ENCODE peak calls at places on chromosomes 6 and 20, in nine cellular contexts. One of them, this sample, is unnamed. For H3K4me1 and H3K36me3, the result is how much of the 10 kb centered on the place peaks cover.

GRCh38 chr6:27604986-27605385 is 132.1 kb upstream of the ZNF184 start:
- DNase-seq in body of pancreas: no peak
- DNase-seq in MM.1S: no peak
- DNase-seq in cardiac muscle cell: no peak
- DNase-seq in mammary epithelial cell: peak
- DNase-seq in CD4-positive, alpha-beta memory T cell: no peak
- DNase-seq in Peyer's patch: no peak
- DNase-seq in breast epithelium: no peak
- DNase-seq in BE2C: no peak
- DNase-seq in this sample: no peak

GRCh38 chr6:1039191-1039590 is 272.7 kb upstream of the FOXQ1 start:
- DNase-seq in body of pancreas: no peak
- DNase-seq in MM.1S: no peak
- DNase-seq in cardiac muscle cell: no peak
- DNase-seq in mammary epithelial cell: peak
- DNase-seq in CD4-positive, alpha-beta memory T cell: no peak
- DNase-seq in Peyer's patch: no peak
- DNase-seq in breast epithelium: no peak
- DNase-seq in BE2C: no peak
- DNase-seq in this sample: no peak

GRCh38 chr20:55540013-55540412 is 465.3 kb downstream of the CBLN4 start:
- DNase-seq in body of pancreas: no peak
- DNase-seq in MM.1S: no peak
- DNase-seq in cardiac muscle cell: no peak
- DNase-seq in mammary epithelial cell: peak
- DNase-seq in CD4-positive, alpha-beta memory T cell: no peak
- DNase-seq in Peyer's patch: no peak
- DNase-seq in breast epithelium: no peak
- DNase-seq in BE2C: no peak
- DNase-seq in this sample: no peak

GRCh38 chr6:42140051-42140450 is 2.4 kb downstream of the C6orf132 start:
- DNase-seq in body of pancreas: peak
- DNase-seq in MM.1S: no peak
- DNase-seq in cardiac muscle cell: no peak
- DNase-seq in mammary epithelial cell: peak
- DNase-seq in CD4-positive, alpha-beta memory T cell: no peak
- DNase-seq in Peyer's patch: peak
- DNase-seq in breast epithelium: no peak
- DNase-seq in BE2C: no peak
- DNase-seq in this sample: no peak

GRCh38 chr20:7195704-7196103 is 428.2 kb downstream of the BMP2 start:
- DNase-seq in body of pancreas: no peak
- DNase-seq in MM.1S: no peak
- DNase-seq in cardiac muscle cell: no peak
- DNase-seq in mammary epithelial cell: peak
- DNase-seq in CD4-positive, alpha-beta memory T cell: no peak
- DNase-seq in Peyer's patch: no peak
- DNase-seq in breast epithelium: no peak
- DNase-seq in BE2C: no peak
- DNase-seq in this sample: no peak

GRCh38 chr6:44921787-44922186 is 406.3 kb upstream of the RUNX2 start:
- DNase-seq in body of pancreas: peak
- DNase-seq in MM.1S: no peak
- DNase-seq in cardiac muscle cell: peak
- DNase-seq in mammary epithelial cell: peak
- DNase-seq in CD4-positive, alpha-beta memory T cell: no peak
- DNase-seq in Peyer's patch: no peak
- DNase-seq in breast epithelium: no peak
- DNase-seq in BE2C: no peak
- DNase-seq in this sample: no peak

GRCh38 chr6:81171991-81172740 is 580.3 kb downstream of the TENT5A start:
- DNase-seq in body of pancreas: peak
- DNase-seq in MM.1S: no peak
- DNase-seq in cardiac muscle cell: peak
- DNase-seq in mammary epithelial cell: peak
- DNase-seq in CD4-positive, alpha-beta memory T cell: no peak
- DNase-seq in Peyer's patch: no peak
- DNase-seq in breast epithelium: no peak
- DNase-seq in BE2C: peak
- DNase-seq in this sample: no peak

GRCh38 chr6:24874776-24875175 is 61.0 kb downstream of the RIPOR2 start:
- DNase-seq in body of pancreas: no peak
- DNase-seq in MM.1S: no peak
- DNase-seq in cardiac muscle cell: no peak
- DNase-seq in mammary epithelial cell: no peak
- DNase-seq in CD4-positive, alpha-beta memory T cell: no peak
- DNase-seq in Peyer's patch: no peak
- DNase-seq in breast epithelium: no peak
- DNase-seq in BE2C: no peak
- DNase-seq in this sample: no peak

GRCh38 chr6:43207286-43207685 is 22.0 kb downstream of the DNPH1 start:
- DNase-seq in body of pancreas: no peak
- DNase-seq in MM.1S: no peak
- DNase-seq in cardiac muscle cell: no peak
- DNase-seq in mammary epithelial cell: no peak
- DNase-seq in CD4-positive, alpha-beta memory T cell: no peak
- DNase-seq in Peyer's patch: no peak
- DNase-seq in breast epithelium: no peak
- DNase-seq in BE2C: no peak
- DNase-seq in this sample: no peak

GRCh38 chr20:61700595-61701140 is 365.0 kb downstream of the TAF4 start:
- DNase-seq in body of pancreas: no peak
- DNase-seq in MM.1S: no peak
- DNase-seq in cardiac muscle cell: no peak
- DNase-seq in mammary epithelial cell: no peak
- DNase-seq in CD4-positive, alpha-beta memory T cell: no peak
- DNase-seq in Peyer's patch: no peak
- DNase-seq in breast epithelium: no peak
- DNase-seq in BE2C: no peak
- DNase-seq in this sample: no peak

GRCh38 chr20:61702246-61702645 is 363.4 kb downstream of the TAF4 start:
- DNase-seq in body of pancreas: no peak
- DNase-seq in MM.1S: no peak
- DNase-seq in cardiac muscle cell: no peak
- DNase-seq in mammary epithelial cell: no peak
- DNase-seq in CD4-positive, alpha-beta memory T cell: no peak
- DNase-seq in Peyer's patch: no peak
- DNase-seq in breast epithelium: no peak
- DNase-seq in BE2C: no peak
- DNase-seq in this sample: no peak

GRCh38 chr20:61701802-61702201 is 363.9 kb downstream of the TAF4 start:
- DNase-seq in body of pancreas: no peak
- DNase-seq in MM.1S: no peak
- DNase-seq in cardiac muscle cell: no peak
- DNase-seq in mammary epithelial cell: no peak
- DNase-seq in CD4-positive, alpha-beta memory T cell: no peak
- DNase-seq in Peyer's patch: no peak
- DNase-seq in breast epithelium: no peak
- DNase-seq in BE2C: no peak
- DNase-seq in this sample: no peak

GRCh38 chr20:61699184-61700066 is 366.3 kb downstream of the TAF4 start:
- DNase-seq in body of pancreas: no peak
- DNase-seq in MM.1S: no peak
- DNase-seq in cardiac muscle cell: peak
- DNase-seq in mammary epithelial cell: no peak
- DNase-seq in CD4-positive, alpha-beta memory T cell: no peak
- DNase-seq in Peyer's patch: no peak
- DNase-seq in breast epithelium: no peak
- DNase-seq in BE2C: no peak
- DNase-seq in this sample: no peak

DNA sequence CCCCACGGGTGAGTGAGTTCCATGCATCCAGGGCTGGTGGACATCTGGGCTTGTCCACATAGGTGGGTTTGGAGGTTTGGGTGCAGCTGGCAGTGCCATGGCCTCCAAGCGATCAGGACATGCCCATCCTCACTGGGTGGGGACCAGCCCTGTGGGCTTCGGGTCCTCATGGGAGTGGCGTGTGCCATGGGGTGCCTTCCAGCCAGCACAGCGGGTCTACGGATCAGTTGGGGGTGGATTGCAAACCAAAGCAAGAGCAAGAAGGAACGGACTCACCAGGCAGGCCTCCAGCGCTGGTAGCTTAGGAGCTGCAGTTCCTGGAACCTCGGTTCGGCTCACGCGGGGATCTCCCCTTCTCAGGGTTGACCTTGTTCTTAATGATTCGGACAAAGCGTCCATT is 364.3 kb downstream of the TAF4 start:
- DNase-seq in body of pancreas: no peak
- DNase-seq in MM.1S: no peak
- DNase-seq in cardiac muscle cell: no peak
- DNase-seq in mammary epithelial cell: no peak
- DNase-seq in CD4-positive, alpha-beta memory T cell: no peak
- DNase-seq in Peyer's patch: no peak
- DNase-seq in breast epithelium: no peak
- DNase-seq in BE2C: no peak
- DNase-seq in this sample: no peak
- H3K4me1 ChIP-seq in body of pancreas: under half
- H3K4me1 ChIP-seq in MM.1S: under half
- H3K4me1 ChIP-seq in cardiac muscle cell: under half
- H3K4me1 ChIP-seq in mammary epithelial cell: under half
- H3K4me1 ChIP-seq in CD4-positive, alpha-beta memory T cell: under half
- H3K4me1 ChIP-seq in Peyer's patch: under half
- H3K4me1 ChIP-seq in breast epithelium: under half
- H3K4me1 ChIP-seq in BE2C: under half
- H3K4me1 ChIP-seq in this sample: under half

DNA sequence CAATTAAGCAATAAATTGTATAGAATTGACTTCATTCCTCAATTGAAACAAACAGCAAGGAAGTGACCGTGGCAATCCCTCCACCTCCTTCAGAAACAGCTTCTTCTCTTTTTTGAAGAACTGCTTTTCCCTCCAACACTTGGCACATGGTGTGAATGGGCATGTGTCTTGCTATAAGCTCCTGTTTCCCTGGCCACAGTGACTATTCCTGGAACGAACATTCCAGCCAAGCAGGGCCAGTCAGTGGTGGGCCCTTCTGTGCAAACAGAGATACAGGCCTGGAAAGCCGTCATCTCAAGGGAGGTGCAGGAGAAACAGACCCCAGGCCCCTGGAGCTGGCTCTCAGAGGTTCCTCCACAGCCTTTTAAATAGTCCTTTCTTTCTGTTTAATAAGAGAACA is 6.9 kb downstream of the TXNDC5 start:
- DNase-seq in body of pancreas: no peak
- DNase-seq in MM.1S: peak
- DNase-seq in cardiac muscle cell: no peak
- DNase-seq in mammary epithelial cell: no peak
- DNase-seq in CD4-positive, alpha-beta memory T cell: no peak
- DNase-seq in Peyer's patch: no peak
- DNase-seq in breast epithelium: no peak
- DNase-seq in BE2C: no peak
- DNase-seq in this sample: no peak
- H3K36me3 ChIP-seq in body of pancreas: under half
- H3K36me3 ChIP-seq in MM.1S: half or more
- H3K36me3 ChIP-seq in cardiac muscle cell: under half
- H3K36me3 ChIP-seq in mammary epithelial cell: under half
- H3K36me3 ChIP-seq in CD4-positive, alpha-beta memory T cell: under half
- H3K36me3 ChIP-seq in Peyer's patch: under half
- H3K36me3 ChIP-seq in breast epithelium: under half
- H3K36me3 ChIP-seq in BE2C: half or more
- H3K36me3 ChIP-seq in this sample: under half

GRCh38 chr20:16729080-16729479 is 746 bp upstream of the SNRPB2 start:
- DNase-seq in body of pancreas: no peak
- DNase-seq in MM.1S: no peak
- DNase-seq in cardiac muscle cell: no peak
- DNase-seq in mammary epithelial cell: no peak
- DNase-seq in CD4-positive, alpha-beta memory T cell: no peak
- DNase-seq in Peyer's patch: no peak
- DNase-seq in breast epithelium: no peak
- DNase-seq in BE2C: no peak
- DNase-seq in this sample: no peak
- H3K4me3 ChIP-seq in body of pancreas: no peak
- H3K4me3 ChIP-seq in MM.1S: peak
- H3K4me3 ChIP-seq in cardiac muscle cell: no peak
- H3K4me3 ChIP-seq in mammary epithelial cell: peak
- H3K4me3 ChIP-seq in CD4-positive, alpha-beta memory T cell: no peak
- H3K4me3 ChIP-seq in Peyer's patch: peak
- H3K4me3 ChIP-seq in breast epithelium: peak
- H3K4me3 ChIP-seq in BE2C: peak
- H3K4me3 ChIP-seq in this sample: peak

GRCh38 chr20:49821381-49821780 is 8.8 kb downstream of the SLC9A8 start:
- DNase-seq in body of pancreas: no peak
- DNase-seq in MM.1S: no peak
- DNase-seq in cardiac muscle cell: no peak
- DNase-seq in mammary epithelial cell: no peak
- DNase-seq in CD4-positive, alpha-beta memory T cell: no peak
- DNase-seq in Peyer's patch: no peak
- DNase-seq in breast epithelium: no peak
- DNase-seq in BE2C: no peak
- DNase-seq in this sample: no peak
- H3K4me1 ChIP-seq in body of pancreas: under half
- H3K4me1 ChIP-seq in MM.1S: under half
- H3K4me1 ChIP-seq in cardiac muscle cell: under half
- H3K4me1 ChIP-seq in mammary epithelial cell: under half
- H3K4me1 ChIP-seq in CD4-positive, alpha-beta memory T cell: under half
- H3K4me1 ChIP-seq in Peyer's patch: under half
- H3K4me1 ChIP-seq in breast epithelium: under half
- H3K4me1 ChIP-seq in BE2C: under half
- H3K4me1 ChIP-seq in this sample: under half

GRCh38 chr20:46562009-46562372 is 11.5 kb upstream of the OCSTAMP start:
- DNase-seq in body of pancreas: no peak
- DNase-seq in MM.1S: no peak
- DNase-seq in cardiac muscle cell: no peak
- DNase-seq in mammary epithelial cell: no peak
- DNase-seq in CD4-positive, alpha-beta memory T cell: no peak
- DNase-seq in Peyer's patch: no peak
- DNase-seq in breast epithelium: no peak
- DNase-seq in BE2C: no peak
- DNase-seq in this sample: no peak

GRCh38 chr20:46563170-46563847 is 12.9 kb upstream of the OCSTAMP start:
- DNase-seq in body of pancreas: no peak
- DNase-seq in MM.1S: no peak
- DNase-seq in cardiac muscle cell: peak
- DNase-seq in mammary epithelial cell: no peak
- DNase-seq in CD4-positive, alpha-beta memory T cell: no peak
- DNase-seq in Peyer's patch: no peak
- DNase-seq in breast epithelium: no peak
- DNase-seq in BE2C: no peak
- DNase-seq in this sample: peak

GRCh38 chr20:46564241-46564957 is 13.9 kb upstream of the OCSTAMP start:
- DNase-seq in body of pancreas: no peak
- DNase-seq in MM.1S: no peak
- DNase-seq in cardiac muscle cell: no peak
- DNase-seq in mammary epithelial cell: no peak
- DNase-seq in CD4-positive, alpha-beta memory T cell: no peak
- DNase-seq in Peyer's patch: no peak
- DNase-seq in breast epithelium: no peak
- DNase-seq in BE2C: no peak
- DNase-seq in this sample: no peak

GRCh38 chr20:46562373-46563169 is 12.1 kb upstream of the OCSTAMP start:
- DNase-seq in body of pancreas: peak
- DNase-seq in MM.1S: peak
- DNase-seq in cardiac muscle cell: peak
- DNase-seq in mammary epithelial cell: peak
- DNase-seq in CD4-positive, alpha-beta memory T cell: peak
- DNase-seq in Peyer's patch: peak
- DNase-seq in breast epithelium: peak
- DNase-seq in BE2C: peak
- DNase-seq in this sample: peak

DNA sequence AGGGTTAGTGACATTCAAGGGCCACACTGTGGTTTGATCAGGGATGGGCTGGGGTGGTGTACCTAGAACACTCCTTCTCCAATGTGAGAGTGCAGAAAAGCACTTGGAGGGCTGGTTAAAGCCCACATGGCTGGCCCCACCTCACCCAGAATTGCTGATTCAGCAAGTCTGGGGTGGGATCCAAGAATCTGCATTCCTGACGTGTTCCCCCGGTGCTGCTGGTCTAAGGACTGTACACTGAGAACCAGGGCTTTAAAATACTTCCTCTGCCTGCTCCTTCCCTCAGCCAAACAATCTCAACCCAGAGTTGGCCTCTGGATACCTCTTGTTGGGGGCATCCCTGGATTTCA is 13.4 kb upstream of the OCSTAMP start:
- DNase-seq in body of pancreas: no peak
- DNase-seq in MM.1S: no peak
- DNase-seq in cardiac muscle cell: no peak
- DNase-seq in mammary epithelial cell: no peak
- DNase-seq in CD4-positive, alpha-beta memory T cell: no peak
- DNase-seq in Peyer's patch: no peak
- DNase-seq in breast epithelium: no peak
- DNase-seq in BE2C: no peak
- DNase-seq in this sample: no peak
- H3K36me3 ChIP-seq in body of pancreas: under half
- H3K36me3 ChIP-seq in MM.1S: under half
- H3K36me3 ChIP-seq in cardiac muscle cell: under half
- H3K36me3 ChIP-seq in mammary epithelial cell: under half
- H3K36me3 ChIP-seq in CD4-positive, alpha-beta memory T cell: under half
- H3K36me3 ChIP-seq in Peyer's patch: under half
- H3K36me3 ChIP-seq in breast epithelium: under half
- H3K36me3 ChIP-seq in BE2C: under half
- H3K36me3 ChIP-seq in this sample: under half